ENCODE peak calls at places on chromosomes 12 and 14, in four cellular contexts. P is OCI-LY7, W is adipocyte, M is tibial artery. H is an unnamed sample.
A peak's percentile ranks its signal among the peaks of the same experiment; 100 is the strongest.

GRCh38 chr12:75542942-75543341 is 31.5 kb upstream of the KRR1 start:
- DNase-seq in P (no peak), W (peak; percentile 42), M (no peak), H (no peak)

GRCh38 chr12:20050166-20050565 is 318.2 kb upstream of the PDE3A start:
- DNase-seq in P (no peak), W (peak; percentile 52), M (no peak), H (peak; percentile 69)

GRCh38 chr14:75675265-75675960 is 14.4 kb downstream of the TTLL5 start:
- DNase-seq in P (peak; percentile 20), W (no peak), M (no peak), H (peak; percentile 50)

GRCh38 chr12:76237086-76237701 is 111.0 kb downstream of the BBS10 start:
- DNase-seq in P (no peak), W (no peak), M (no peak), H (no peak)

GRCh38 chr14:55851961-55852360 is 266.2 kb upstream of the PELI2 start:
- DNase-seq in P (no peak), W (no peak), M (no peak), H (no peak)

GRCh38 chr12:9944404-9944803 is 12.2 kb upstream of the CLEC2A start:
- DNase-seq in P (no peak), W (no peak), M (no peak), H (no peak)

GRCh38 chr14:96512602-96513397 is 10.6 kb downstream of the PAPOLA start:
- DNase-seq in P (no peak), W (no peak), M (no peak), H (no peak)

GRCh38 chr12:127169321-127170270 is 1097.4 kb upstream of the TMEM132C start:
- DNase-seq in P (no peak), W (no peak), M (no peak), H (no peak)

GRCh38 chr14:61642246-61642982 is 52.9 kb upstream of the HIF1A start:
- DNase-seq in P (peak; percentile 67), W (peak; percentile 94), M (no peak), H (no peak)

GRCh38 chr14:94615823-94616570 is 3.8 kb downstream of the SERPINA3 start:
- DNase-seq in P (no peak), W (no peak), M (peak; percentile 14), H (no peak)

GRCh38 chr14:99119554-99119953 is 152.4 kb downstream of the BCL11B start:
- DNase-seq in P (no peak), W (no peak), M (no peak), H (no peak)

GRCh38 chr12:51970904-51971646 is 19.6 kb downstream of the ACVR1B start:
- DNase-seq in P (peak; percentile 47), W (peak; percentile 24), M (no peak), H (peak; percentile 49)

GRCh38 chr12:42213023-42213422 is 25.0 kb downstream of the YAF2 start:
- DNase-seq in P (peak; percentile 13), W (no peak), M (no peak), H (no peak)

GRCh38 chr12:52175411-52176350 is 16.1 kb downstream of the KRT80 start:
- DNase-seq in P (no peak), W (no peak), M (no peak), H (no peak)

GRCh38 chr12:47894652-47895051 is 10.1 kb downstream of the VDR start:
- DNase-seq in P (no peak), W (no peak), M (no peak), H (no peak)

GRCh38 chr12:47896022-47896421 is 8.8 kb downstream of the VDR start:
- DNase-seq in P (no peak), W (no peak), M (no peak), H (no peak)

GRCh38 chr12:47891356-47891755 is 13.4 kb downstream of the VDR start:
- DNase-seq in P (no peak), W (no peak), M (peak; percentile 41), H (no peak)

GRCh38 chr12:47894068-47894467 is 10.7 kb downstream of the VDR start:
- DNase-seq in P (peak; percentile 61), W (no peak), M (no peak), H (no peak)

DNA sequence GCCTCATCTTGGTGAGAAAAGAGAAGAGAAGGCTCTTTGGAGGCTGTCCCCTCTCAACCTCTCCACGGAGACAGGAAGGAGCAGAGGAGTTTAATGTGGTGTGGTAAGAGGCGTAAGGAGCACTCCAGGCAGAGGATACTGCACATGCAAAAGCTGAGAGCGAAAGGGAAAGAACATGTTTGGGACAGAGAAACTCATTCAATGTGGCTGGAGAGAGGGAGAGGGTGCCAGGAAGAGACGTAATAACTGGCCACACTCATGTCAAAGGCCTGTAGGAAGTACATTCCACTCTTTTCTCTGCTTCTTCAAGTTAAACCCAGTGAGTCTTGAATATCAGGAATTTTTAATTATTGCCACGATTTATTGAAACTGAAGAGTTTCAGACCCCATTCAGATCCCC is 12.0 kb downstream of the VDR start:
- DNase-seq in P (no peak), W (no peak), M (no peak), H (peak; percentile 57)
- H3K4me1 ChIP-seq in P (peaks cover 40% of the 10 kb centered on the region), W (peaks cover 29% of the 10 kb centered on the region), M (peaks cover 18% of the 10 kb centered on the region), H (peaks cover 5% of the 10 kb centered on the region)

GRCh38 chr14:64706119-64706465 is 1.9 kb downstream of the PLEKHG3 start:
- DNase-seq in P (no peak), W (no peak), M (peak; percentile 16), H (no peak)
- H3K4me1 ChIP-seq in P (no peaks in the 10 kb centered on the region), W (peaks cover 30% of the 10 kb centered on the region), M (peaks cover 60% of the 10 kb centered on the region), H (peaks cover 60% of the 10 kb centered on the region)

GRCh38 chr12:6685814-6686213 is 3.4 kb downstream of the ZNF384 start:
- DNase-seq in P (no peak), W (no peak), M (no peak), H (no peak)
- H3K4me1 ChIP-seq in P (peaks cover 33% of the 10 kb centered on the region), W (peaks cover 30% of the 10 kb centered on the region), M (peaks cover 40% of the 10 kb centered on the region), H (peaks cover 13% of the 10 kb centered on the region)

GRCh38 chr12:106495354-106495965 is 87.3 kb upstream of the RFX4 start:
- DNase-seq in P (no peak), W (no peak), M (no peak), H (no peak)
- H3K4me1 ChIP-seq in P (no peaks in the 10 kb centered on the region), W (no peaks in the 10 kb centered on the region), M (no peaks in the 10 kb centered on the region), H (no peaks in the 10 kb centered on the region)

GRCh38 chr14:101840649-101841365 is 79.3 kb downstream of the PPP2R5C start:
- DNase-seq in P (peak; percentile 52), W (no peak), M (no peak), H (no peak)

GRCh38 chr14:101836131-101836530 is 74.6 kb downstream of the PPP2R5C start:
- DNase-seq in P (no peak), W (peak; percentile 47), M (no peak), H (no peak)

GRCh38 chr14:101839661-101840060 is 78.2 kb downstream of the PPP2R5C start:
- DNase-seq in P (no peak), W (no peak), M (no peak), H (no peak)

GRCh38 chr14:101839236-101839635 is 77.7 kb downstream of the PPP2R5C start:
- DNase-seq in P (peak; percentile 88), W (no peak), M (no peak), H (no peak)

GRCh38 chr14:101838476-101838875 is 77.0 kb downstream of the PPP2R5C start:
- DNase-seq in P (no peak), W (no peak), M (no peak), H (no peak)
- H3K4me1 ChIP-seq in P (peaks cover 93% of the 10 kb centered on the region), W (peaks cover 28% of the 10 kb centered on the region), M (peaks cover 39% of the 10 kb centered on the region), H (no peaks in the 10 kb centered on the region)